ENCODE peak calls at places on chromosomes 7 and 10, in nine cellular contexts. Q, A, K, X, B, U, P, S and H are unnamed samples.

GRCh38 chr10:13776861-13777301 is 190.1 kb downstream of the PRPF18 start:
- DNase-seq in Q (no peak), A (no peak), K (no peak), X (peak), B (no peak), U (no peak), P (no peak), S (peak), H (no peak)

GRCh38 chr10:99443483-99443882 is 13.1 kb upstream of the GOT1 start:
- DNase-seq in Q (no peak), A (no peak), K (no peak), X (no peak), B (no peak), U (no peak), P (no peak), S (no peak), H (no peak)

GRCh38 chr7:155808551-155809331 is 3.5 kb downstream of the SHH start:
- DNase-seq in Q (no peak), A (peak), K (no peak), X (no peak), B (no peak), U (no peak), P (peak), S (peak), H (no peak)

GRCh38 chr10:50846753-50847152 is 38.7 kb downstream of the A1CF start:
- DNase-seq in Q (no peak), A (peak), K (no peak), X (peak), B (no peak), U (no peak), P (no peak), S (peak), H (no peak)

GRCh38 chr7:134789967-134790685 is 10.7 kb downstream of the CALD1 start:
- DNase-seq in Q (no peak), A (no peak), K (no peak), X (peak), B (no peak), U (no peak), P (no peak), S (no peak), H (no peak)

GRCh38 chr7:41579961-41580935 is 122.6 kb downstream of the INHBA start:
- DNase-seq in Q (no peak), A (no peak), K (no peak), X (peak), B (no peak), U (no peak), P (no peak), S (peak), H (peak)

GRCh38 chr10:131694963-131695813 is 205.6 kb upstream of the PPP2R2D start:
- DNase-seq in Q (no peak), A (no peak), K (no peak), X (no peak), B (no peak), U (no peak), P (no peak), S (no peak), H (no peak)

GRCh38 chr10:84059526-84059925 is 79.8 kb upstream of the GHITM start:
- DNase-seq in Q (no peak), A (no peak), K (no peak), X (no peak), B (no peak), U (no peak), P (no peak), S (no peak), H (no peak)

GRCh38 chr7:117192108-117192507 is 130.8 kb downstream of the WNT2 start:
- DNase-seq in Q (no peak), A (no peak), K (no peak), X (no peak), B (no peak), U (no peak), P (no peak), S (no peak), H (no peak)

GRCh38 chr7:106346678-106347217 is 62.0 kb upstream of the NAMPT start:
- DNase-seq in Q (no peak), A (no peak), K (no peak), X (peak), B (no peak), U (peak), P (no peak), S (peak), H (peak)